ENCODE peak calls at places on chromosomes 2 and 18, in four cellular contexts. Q is H1, A is heart right ventricle, Y is astrocyte. G is an unnamed sample.

GRCh38 chr18:70332694-70333093 is 43.8 kb downstream of the SOCS6 start:
- DNase-seq in Q (no peak), Y (peak; percentile 38), A (no peak), G (peak; percentile 61)

GRCh38 chr2:195559431-195559914 is 97.6 kb upstream of the SLC39A10 start:
- DNase-seq in A (no peak), Q (no peak), Y (peak; percentile 98), G (peak; percentile 99)

GRCh38 chr2:98583516-98583865 is 24.8 kb downstream of the COA5 start:
- DNase-seq in A (no peak), Q (peak; percentile 28), Y (no peak), G (no peak)

GRCh38 chr2:237565974-237566373 is 400 bp upstream of the PRLH start:
- DNase-seq in Y (no peak), Q (no peak), A (no peak), G (no peak)

GRCh38 chr2:58271826-58272225 is 30.7 kb upstream of the FANCL start:
- DNase-seq in Y (no peak), A (no peak), Q (no peak), G (no peak)

GRCh38 chr2:224646242-224646846 is 61.2 kb upstream of the CUL3 start:
- DNase-seq in Q (no peak), Y (no peak), A (no peak), G (peak; percentile 37)

GRCh38 chr2:46091004-46091403 is 206.2 kb upstream of the EPAS1 start:
- DNase-seq in Q (no peak), Y (no peak), A (no peak), G (no peak)

GRCh38 chr2:191910518-191910917 is 63.6 kb upstream of the CAVIN2 start:
- DNase-seq in Y (peak; percentile 89), Q (no peak), A (no peak), G (peak; percentile 35)

GRCh38 chr2:129006135-129006885 is 687.6 kb upstream of the HS6ST1 start:
- DNase-seq in A (no peak), Y (no peak), Q (no peak), G (no peak)

GRCh38 chr2:72980535-72981217 is 63.4 kb downstream of the EMX1 start:
- DNase-seq in Q (no peak), Y (peak; percentile 80), A (no peak), G (peak; percentile 15)

GRCh38 chr2:179412116-179412515 is 147.5 kb upstream of the SESTD1 start:
- DNase-seq in Y (peak; percentile 21), Q (no peak), A (no peak), G (peak; percentile 37)

GRCh38 chr2:154452906-154453493 is 245.5 kb upstream of the KCNJ3 start:
- DNase-seq in A (no peak), Y (no peak), Q (peak; percentile 49), G (peak; percentile 26)

GRCh38 chr18:27164905-27165304 is 20.2 kb downstream of the CHST9 start:
- DNase-seq in Y (no peak), A (no peak), Q (no peak), G (no peak)

GRCh38 chr2:60551241-60552095 is 2.0 kb downstream of the BCL11A start:
- DNase-seq in Y (peak; percentile 35), Q (peak; percentile 64), A (peak; percentile 41), G (peak; percentile 60)

GRCh38 chr2:173282795-173283545 is 71.7 kb upstream of the CDCA7 start:
- DNase-seq in Y (no peak), Q (no peak), A (no peak), G (no peak)

GRCh38 chr2:4628931-4629565 is 925.7 kb downstream of the DCDC2C start:
- DNase-seq in A (no peak), Y (no peak), Q (no peak), G (no peak)

GRCh38 chr2:42928692-42929576 is 136.6 kb upstream of the HAAO start:
- DNase-seq in Q (peak; percentile 70), Y (no peak), A (no peak), G (peak; percentile 54)

GRCh38 chr2:180938419-180938818 is 42.0 kb upstream of the UBE2E3 start:
- DNase-seq in A (no peak), Q (no peak), Y (peak; percentile 3), G (peak; percentile 72)

GRCh38 chr2:10272464-10272863 is 30.2 kb upstream of the HPCAL1 start:
- DNase-seq in Y (no peak), Q (no peak), A (no peak), G (no peak)

GRCh38 chr18:13452448-13452811 is 233.9 kb downstream of the LDLRAD4 start:
- DNase-seq in Y (peak; percentile 79), A (no peak), Q (no peak), G (peak; percentile 9)

GRCh38 chr2:240507778-240508251 is 50.0 kb downstream of the ANKMY1 start:
- DNase-seq in Y (no peak), Q (no peak), A (no peak), G (no peak)

GRCh38 chr2:136664713-136665112 is 100.6 kb upstream of the THSD7B start:
- DNase-seq in Y (no peak), A (no peak), Q (no peak), G (no peak)

GRCh38 chr2:217899231-217900009 is 103.4 kb downstream of the TNS1 start:
- DNase-seq in A (peak; percentile 68), Q (peak; percentile 93), Y (peak; percentile 80), G (peak; percentile 87)

GRCh38 chr2:75424936-75425619 is 135.7 kb downstream of the EVA1A start:
- DNase-seq in A (no peak), Q (peak; percentile 46), Y (peak; percentile 8), G (peak; percentile 20)

GRCh38 chr18:49335677-49336076 is 124.8 kb downstream of the DYM start:
- DNase-seq in Y (no peak), Q (no peak), A (no peak), G (no peak)

GRCh38 chr2:241550616-241551580 is 7.6 kb upstream of the BOK start:
- DNase-seq in Y (no peak), A (no peak), Q (no peak), G (no peak)

GRCh38 chr2:157329524-157329923 is 3.9 kb upstream of the ERMN start:
- DNase-seq in Q (no peak), Y (no peak), A (no peak), G (no peak)

GRCh38 chr2:9761547-9761946 is 81.7 kb upstream of the TAF1B start:
- DNase-seq in Y (no peak), A (no peak), Q (no peak), G (no peak)

GRCh38 chr2:205772983-205773382 is 90.7 kb downstream of the NRP2 start:
- DNase-seq in Q (no peak), Y (no peak), A (no peak), G (no peak)

GRCh38 chr2:163469561-163469962 is 266.2 kb downstream of the FIGN start:
- DNase-seq in Q (no peak), Y (peak; percentile 55), A (no peak), G (peak; percentile 26)

GRCh38 chr2:16168506-16169264 is 228.3 kb downstream of the MYCN start:
- DNase-seq in Q (peak; percentile 44), Y (no peak), A (no peak), G (no peak)

GRCh38 chr2:21363364-21363763 is 239.6 kb downstream of the TDRD15 start:
- DNase-seq in A (no peak), Q (no peak), Y (no peak), G (no peak)
- TF ChIP-seq CTCF in A (no peak), Q (no peak), Y (no peak), G (no peak)

GRCh38 chr2:71281950-71282349 is 49.6 kb upstream of the ZNF638 start:
- DNase-seq in Q (no peak), A (no peak), Y (no peak), G (peak; percentile 6)

GRCh38 chr2:71276311-71277158 is 49.6 kb upstream of the PAIP2B start:
- DNase-seq in Q (peak; percentile 98), Y (peak; percentile 70), A (peak; percentile 94), G (peak; percentile 79)

GRCh38 chr2:71275939-71276310 is 49.0 kb upstream of the PAIP2B start:
- DNase-seq in Y (no peak), A (no peak), Q (no peak), G (no peak)

GRCh38 chr2:71277159-71277498 is 50.2 kb upstream of the PAIP2B start:
- DNase-seq in Q (no peak), A (no peak), Y (no peak), G (no peak)

GRCh38 chr2:71277536-71278103 is 50.7 kb upstream of the PAIP2B start:
- DNase-seq in Y (peak; percentile 3), Q (peak; percentile 75), A (peak; percentile 64), G (peak; percentile 7)
- H3K4me3 ChIP-seq in Y (peak overlapping the region; percentile 76), Q (peak overlapping the region; percentile 58), A (peak overlapping the region; percentile 72), G (peak overlapping the region; percentile 64)

DNA sequence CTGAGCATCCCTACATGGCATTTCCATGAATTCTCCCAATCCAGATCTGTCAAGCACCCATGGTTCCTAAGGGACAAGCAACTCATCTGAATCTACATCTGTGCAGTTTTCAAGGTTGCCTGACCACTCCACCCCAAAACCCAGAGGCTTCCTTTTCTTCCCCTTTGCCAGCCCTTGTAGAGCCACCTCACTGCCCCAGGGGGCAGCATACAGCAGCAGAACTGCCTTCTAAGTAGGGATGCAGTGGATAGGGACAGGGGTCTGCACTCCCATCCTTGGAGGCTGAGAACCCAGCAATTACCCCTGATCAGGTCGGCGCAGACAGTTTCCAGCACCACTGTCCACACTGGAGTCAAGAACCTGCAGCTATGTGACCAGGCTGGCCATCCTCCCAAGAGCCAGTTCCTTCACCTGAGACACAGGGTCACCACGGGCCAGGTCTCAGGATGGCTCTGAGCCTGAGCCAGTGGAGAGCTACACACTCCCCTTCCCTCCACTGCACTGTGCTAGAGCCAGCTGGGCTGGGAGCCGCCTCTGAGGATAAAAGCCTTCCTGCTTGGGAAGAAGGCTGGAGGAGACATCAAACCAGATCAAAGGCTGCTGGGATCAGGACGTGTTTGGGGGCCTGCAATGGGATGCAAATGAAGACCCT is 283.1 kb downstream of the CELF4 start:
- DNase-seq in A (no peak), Y (no peak), Q (no peak), G (no peak)
- TF ChIP-seq CTCF in A (no peak), Y (peak; percentile 27), Q (peak; percentile 82), G (no peak)

GRCh38 chr18:63951302-63951705 is 2.2 kb downstream of the HMSD start:
- DNase-seq in Y (peak; percentile 18), A (no peak), Q (no peak), G (no peak)
- H3K4me3 ChIP-seq in Y (no peak overlapping the region), A (no peak overlapping the region), Q (no peak overlapping the region), G (no peak overlapping the region)

DNA sequence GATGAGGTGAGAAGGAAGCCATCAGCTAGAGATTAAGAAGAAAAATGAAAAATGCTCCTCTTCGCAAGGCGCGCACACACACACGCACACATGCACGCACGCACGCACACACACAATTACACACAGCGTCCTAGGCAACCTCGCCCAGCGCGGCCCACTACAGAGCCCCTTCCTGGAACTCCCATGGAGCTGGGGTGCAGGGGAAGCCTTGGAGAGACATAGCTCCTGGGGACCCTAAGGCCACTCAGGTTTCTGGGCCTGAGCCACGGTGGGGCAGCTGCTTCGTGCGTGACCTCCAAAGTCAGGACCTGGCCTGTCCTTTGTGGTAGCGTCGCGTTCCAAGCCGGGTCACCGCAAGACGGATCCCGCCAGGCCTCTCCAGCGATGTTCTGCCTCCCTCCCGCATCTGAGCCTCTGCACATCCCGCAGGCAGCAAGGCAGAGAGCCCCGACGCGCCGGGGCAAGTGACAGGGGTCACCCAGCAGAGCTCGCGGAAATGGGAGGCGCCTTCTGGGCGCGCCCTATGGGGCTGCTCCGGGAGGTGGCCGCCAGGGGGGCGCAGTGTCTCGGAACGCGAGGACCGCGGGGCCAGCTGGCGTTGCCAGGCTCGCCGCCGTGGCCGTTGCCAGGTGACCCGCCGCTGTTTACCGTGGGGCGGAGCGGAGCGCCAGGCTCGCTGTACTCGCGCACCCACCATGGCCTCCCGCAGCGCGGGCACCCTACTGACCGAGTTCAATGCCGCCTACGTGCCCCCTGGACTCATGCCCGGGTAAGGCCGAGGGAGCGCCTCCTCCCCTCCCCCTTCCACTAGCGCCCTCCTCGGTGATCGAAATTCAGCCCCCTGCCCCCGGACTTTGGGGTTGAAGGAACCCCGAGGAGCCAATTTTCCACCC is 79.0 kb downstream of the CIB4 start:
- DNase-seq in Y (peak; percentile 2), Q (no peak), A (peak; percentile 67), G (peak; percentile 52)
- TF ChIP-seq CTCF in Y (no peak), Q (no peak), A (no peak), G (peak; percentile 3)

G was measured in cardiac fibroblast.